ENCODE peak calls at places on chromosomes 1 and 21, in six cellular contexts. V is pancreas; A is HCT116; D is IMR-90; U is effector memory CD4-positive, alpha-beta T cell; Q is mesendoderm. Z is an unnamed sample.

GRCh38 chr1:46442317-46443161 is 47.1 kb upstream of the DMBX1 start:
- DNase-seq in A (peak; percentile 96), Q (peak; percentile 97), D (peak; percentile 69), U (peak; percentile 37), V (peak; percentile 88), Z (peak; percentile 27)

GRCh38 chr1:31701137-31701736 is 2.6 kb downstream of the COL16A1 start:
- DNase-seq in V (peak; percentile 62), Q (peak; percentile 84), U (no peak), D (peak; percentile 98), A (no peak), Z (no peak)

GRCh38 chr1:12714710-12715500 is 1.0 kb upstream of the AADACL3 start:
- DNase-seq in V (no peak), U (no peak), Q (peak; percentile 42), A (no peak), D (no peak), Z (no peak)

GRCh38 chr1:119374208-119374877 is 5.8 kb downstream of the HAO2 start:
- DNase-seq in A (no peak), U (no peak), Q (no peak), V (no peak), D (no peak), Z (no peak)

GRCh38 chr21:36698160-36699025 is 522 bp upstream of the SIM2 start:
- DNase-seq in A (peak; percentile 26), D (peak; percentile 15), V (peak; percentile 65), Q (peak; percentile 53), U (no peak), Z (no peak)

GRCh38 chr1:236523704-236524141 is at the start of gene LGALS8:
- DNase-seq in Q (peak; percentile 58), V (peak; percentile 92), U (peak; percentile 76), A (peak; percentile 62), D (peak; percentile 80), Z (no peak)

GRCh38 chr1:30609336-30610280 is 113.8 kb downstream of the MATN1 start:
- DNase-seq in U (no peak), D (no peak), A (no peak), Q (no peak), V (no peak), Z (no peak)

GRCh38 chr1:224116131-224116530 is 2.2 kb downstream of the FBXO28 start:
- DNase-seq in Q (peak; percentile 68), D (peak; percentile 68), V (no peak), A (peak; percentile 56), U (no peak), Z (peak; percentile 33)

GRCh38 chr1:26028490-26028980 is 7.0 kb downstream of the EXTL1 start:
- DNase-seq in Q (no peak), V (no peak), U (no peak), D (no peak), A (no peak), Z (no peak)

GRCh38 chr1:57986432-57986831 is 560.1 kb downstream of the OMA1 start:
- DNase-seq in Q (no peak), V (no peak), A (no peak), U (no peak), D (no peak), Z (no peak)

GRCh38 chr1:50418600-50419109 is 4.6 kb downstream of the DMRTA2 start:
- DNase-seq in Q (peak; percentile 59), A (no peak), U (no peak), D (no peak), V (peak; percentile 56), Z (no peak)

GRCh38 chr21:28742527-28742926 is 250.2 kb downstream of the LTN1 start:
- DNase-seq in U (no peak), V (no peak), D (peak; percentile 76), A (no peak), Q (no peak), Z (no peak)

GRCh38 chr1:59164371-59164770 is 132.5 kb upstream of the FGGY start:
- DNase-seq in V (no peak), D (no peak), U (no peak), A (no peak), Q (no peak), Z (no peak)

GRCh38 chr1:84377480-84378095 is 20.7 kb upstream of the DNASE2B start:
- DNase-seq in V (no peak), U (no peak), Q (no peak), D (peak; percentile 92), A (no peak), Z (no peak)

GRCh38 chr1:235077571-235078479 is 50.8 kb downstream of the TOMM20 start:
- DNase-seq in D (peak; percentile 50), U (no peak), V (no peak), A (no peak), Q (no peak), Z (no peak)

GRCh38 chr1:206467915-206468314 is 2.4 kb upstream of the IKBKE start:
- DNase-seq in V (no peak), U (no peak), D (peak; percentile 40), Q (no peak), A (no peak), Z (no peak)

GRCh38 chr1:236181059-236181458 is 38.7 kb downstream of the GPR137B start:
- DNase-seq in D (peak; percentile 33), Q (no peak), A (no peak), V (no peak), U (no peak), Z (no peak)

GRCh38 chr1:153795325-153795837 is 20.2 kb downstream of the SLC27A3 start:
- DNase-seq in D (no peak), U (no peak), A (no peak), V (no peak), Q (no peak), Z (no peak)

GRCh38 chr1:178548108-178548507 is 35.2 kb downstream of the TEX35 start:
- DNase-seq in Q (no peak), D (no peak), V (no peak), U (no peak), A (no peak), Z (no peak)

GRCh38 chr1:210123383-210123782 is 109.2 kb upstream of the SERTAD4 start:
- DNase-seq in U (no peak), Q (no peak), A (no peak), V (no peak), D (no peak), Z (no peak)

GRCh38 chr21:45002381-45003204 is 62.8 kb downstream of the SLX9 start:
- DNase-seq in V (no peak), U (no peak), Q (no peak), A (no peak), D (no peak), Z (no peak)

GRCh38 chr1:152460529-152460899 is 46.5 kb upstream of the CRNN start:
- DNase-seq in U (no peak), Q (no peak), A (no peak), D (no peak), V (no peak), Z (no peak)

GRCh38 chr1:177444997-177445746 is 274.4 kb downstream of the BRINP2 start:
- DNase-seq in D (no peak), V (no peak), A (no peak), Q (no peak), U (no peak), Z (no peak)

GRCh38 chr1:186897008-186897407 is 68.3 kb downstream of the PLA2G4A start:
- DNase-seq in Q (no peak), U (no peak), V (no peak), A (no peak), D (no peak), Z (no peak)

GRCh38 chr1:186892936-186893335 is 64.2 kb downstream of the PLA2G4A start:
- DNase-seq in U (no peak), Q (no peak), D (no peak), A (no peak), V (no peak), Z (no peak)

GRCh38 chr1:186894415-186894814 is 65.7 kb downstream of the PLA2G4A start:
- DNase-seq in U (no peak), D (no peak), A (no peak), Q (no peak), V (no peak), Z (no peak)

GRCh38 chr1:186899577-186899976 is 70.8 kb downstream of the PLA2G4A start:
- DNase-seq in V (no peak), Q (no peak), A (no peak), D (no peak), U (no peak), Z (no peak)

DNA sequence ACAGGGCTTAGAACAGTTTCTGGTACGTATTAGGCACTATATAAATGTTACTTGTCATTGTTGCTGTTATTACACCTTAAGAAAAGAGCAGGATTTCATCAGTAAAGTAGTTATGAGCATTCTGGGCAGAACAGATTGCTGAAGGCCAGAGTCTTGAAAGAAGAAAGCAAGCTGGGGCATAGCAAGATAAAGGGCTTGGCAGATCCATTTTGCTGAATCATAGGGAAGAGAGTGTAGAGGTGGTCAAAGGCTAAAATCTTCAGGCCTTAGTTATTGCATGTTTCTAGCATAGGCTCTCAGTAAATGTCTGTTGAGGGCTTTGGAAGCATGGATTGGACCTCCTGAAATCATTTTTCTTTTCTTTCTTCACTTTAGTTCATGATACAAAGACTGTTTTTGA is 67.5 kb downstream of the PLA2G4A start:
- DNase-seq in Q (no peak), V (no peak), U (no peak), D (peak; percentile 26), A (no peak), Z (no peak)
- H3K27ac ChIP-seq in Q (no peak overlapping the region), V (no peak overlapping the region), U (no peak overlapping the region), D (no peak overlapping the region), A (no peak overlapping the region), Z (peak overlapping the region; percentile 69)

DNA sequence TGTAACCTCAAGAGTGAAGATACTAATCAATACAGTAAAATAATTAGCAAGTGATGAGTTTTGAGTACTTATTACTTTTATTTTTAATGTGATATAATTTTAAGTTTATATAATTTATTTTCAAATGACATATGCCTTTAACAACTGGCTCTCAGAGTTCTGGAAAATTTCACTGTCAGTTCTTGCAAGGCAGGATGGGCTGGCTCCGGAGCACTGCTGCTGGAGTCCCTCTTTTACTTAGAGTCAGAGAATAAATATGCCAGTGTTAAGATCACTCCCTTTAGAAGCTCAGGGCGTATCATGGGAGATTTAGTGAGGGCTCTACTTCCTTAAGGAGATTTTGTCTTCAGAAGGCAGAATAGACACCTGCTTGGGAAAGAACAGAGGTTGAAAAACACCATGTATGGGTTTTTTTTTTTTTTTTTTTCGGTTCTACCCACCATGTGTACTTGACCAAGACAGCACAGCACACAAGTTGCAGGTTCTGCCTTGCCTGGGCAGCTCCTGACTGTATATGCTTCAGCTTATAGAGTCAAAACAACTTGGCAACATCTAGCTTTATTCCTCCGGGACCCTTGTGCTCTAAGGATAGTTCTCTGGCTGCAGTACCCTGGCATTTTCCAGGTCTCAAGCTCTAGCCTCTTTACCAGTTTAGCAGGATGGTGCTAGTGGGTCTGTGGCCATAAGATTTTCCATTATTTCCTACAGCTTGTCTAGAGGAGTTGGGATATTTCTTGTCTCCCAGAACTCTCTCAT is 29.7 kb upstream of the FMOD start:
- DNase-seq in D (no peak), A (no peak), U (no peak), V (no peak), Q (no peak), Z (no peak)
- H3K27ac ChIP-seq in D (no peak overlapping the region), A (no peak overlapping the region), U (no peak overlapping the region), V (no peak overlapping the region), Q (no peak overlapping the region), Z (no peak overlapping the region)

DNA sequence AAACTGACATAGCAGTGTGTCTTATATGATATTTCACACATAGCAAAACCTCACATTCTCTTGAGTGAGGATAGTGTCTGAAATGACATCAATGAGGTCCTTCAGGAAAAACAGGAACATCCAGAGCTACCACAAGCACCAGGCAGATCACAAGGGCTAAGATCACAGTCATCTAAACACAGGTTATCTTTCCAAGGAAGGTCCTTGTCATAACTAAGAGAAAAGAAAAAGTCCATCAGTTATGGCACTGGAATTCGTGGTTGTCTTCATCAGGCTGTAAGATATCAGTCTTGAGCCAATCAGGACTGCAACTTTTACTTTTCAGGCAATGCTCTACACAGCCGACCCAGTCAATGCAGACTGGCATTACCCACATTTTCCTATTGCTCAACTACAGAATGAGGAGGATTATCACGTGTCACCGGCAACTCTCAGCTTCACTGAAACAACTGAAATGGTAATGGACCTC is 26.4 kb downstream of the SORT1 start:
- DNase-seq in V (no peak), Q (no peak), A (no peak), U (no peak), D (peak; percentile 65), Z (no peak)
- H3K27ac ChIP-seq in V (peak overlapping the region; percentile 20), Q (no peak overlapping the region), A (no peak overlapping the region), U (no peak overlapping the region), D (peak overlapping the region; percentile 96), Z (peak overlapping the region; percentile 22)

GRCh38 chr1:183279835-183280234 is 93.8 kb downstream of the LAMC2 start:
- DNase-seq in U (no peak), V (no peak), D (peak; percentile 88), Q (no peak), A (no peak), Z (peak; percentile 84)
- H3K27ac ChIP-seq in U (no peak overlapping the region), V (no peak overlapping the region), D (peak overlapping the region; percentile 88), Q (no peak overlapping the region), A (no peak overlapping the region), Z (peak overlapping the region; percentile 100)